ENCODE peak calls at places on chromosomes 5 and 9, in nine cellular contexts. E is transverse colon, C is breast epithelium, K is ovary, V is esophagus muscularis mucosa, O is H54, A is prostate gland, R is heart left ventricle, D is H1. S is an unnamed sample.

GRCh38 chr9:86072393-86073016 is 26.9 kb downstream of the GOLM1 start:
- DNase-seq in E (no peak), C (no peak), K (no peak), V (no peak), O (no peak), A (no peak), R (no peak), D (no peak), S (no peak)

GRCh38 chr5:1122511-1123284 is 10.8 kb upstream of the SLC12A7 start:
- DNase-seq in E (no peak), C (no peak), K (no peak), V (no peak), O (no peak), A (no peak), R (no peak), D (no peak), S (no peak)

GRCh38 chr5:80204808-80205614 is 50.8 kb downstream of the SERINC5 start:
- DNase-seq in E (no peak), C (no peak), K (no peak), V (no peak), O (no peak), A (no peak), R (no peak), D (no peak), S (no peak)

GRCh38 chr9:119289740-119290139 is 79.5 kb downstream of the BRINP1 start:
- DNase-seq in E (peak), C (peak), K (no peak), V (no peak), O (peak), A (peak), R (no peak), D (no peak), S (peak)

GRCh38 chr9:126474786-126475485 is 138.8 kb upstream of the LMX1B start:
- DNase-seq in E (no peak), C (no peak), K (no peak), V (no peak), O (peak), A (no peak), R (no peak), D (no peak), S (no peak)

GRCh38 chr9:93133641-93134017 is 422 bp downstream of the NINJ1 start:
- DNase-seq in E (peak), C (peak), K (no peak), V (peak), O (peak), A (peak), R (peak), D (no peak), S (peak)

GRCh38 chr5:21807953-21808352 is 1045.2 kb downstream of the CDH12 start:
- DNase-seq in E (no peak), C (no peak), K (no peak), V (no peak), O (no peak), A (no peak), R (no peak), D (no peak), S (no peak)

GRCh38 chr9:83220737-83221136 is 157.8 kb upstream of the RASEF start:
- DNase-seq in E (no peak), C (no peak), K (no peak), V (no peak), O (peak), A (no peak), R (no peak), D (no peak), S (no peak)

GRCh38 chr5:155004138-155004744 is 9.3 kb upstream of the KIF4B start:
- DNase-seq in E (peak), C (no peak), K (no peak), V (no peak), O (no peak), A (no peak), R (no peak), D (no peak), S (no peak)

GRCh38 chr9:98538203-98538602 is 170.5 kb downstream of the GABBR2 start:
- DNase-seq in E (no peak), C (no peak), K (no peak), V (peak), O (no peak), A (no peak), R (no peak), D (no peak), S (no peak)

GRCh38 chr5:113253037-113253436 is 181.8 kb downstream of the TSSK1B start:
- DNase-seq in E (peak), C (no peak), K (no peak), V (no peak), O (no peak), A (no peak), R (no peak), D (no peak), S (no peak)

GRCh38 chr5:95392593-95393182 is 1.5 kb downstream of the FAM81B start:
- DNase-seq in E (no peak), C (no peak), K (no peak), V (no peak), O (no peak), A (peak), R (no peak), D (no peak), S (no peak)

GRCh38 chr5:164207646-164208045 is 702.2 kb downstream of the MAT2B start:
- DNase-seq in E (no peak), C (no peak), K (no peak), V (no peak), O (no peak), A (no peak), R (no peak), D (no peak), S (no peak)

GRCh38 chr9:124267271-124267807 is 9.6 kb downstream of the NEK6 start:
- DNase-seq in E (peak), C (peak), K (no peak), V (no peak), O (peak), A (peak), R (no peak), D (no peak), S (peak)

GRCh38 chr9:69637193-69637592 is 35.0 kb downstream of the APBA1 start:
- DNase-seq in E (no peak), C (no peak), K (no peak), V (no peak), O (no peak), A (no peak), R (no peak), D (no peak), S (no peak)

GRCh38 chr5:125274938-125275759 is 528.7 kb upstream of the ZNF608 start:
- DNase-seq in E (no peak), C (no peak), K (no peak), V (no peak), O (no peak), A (no peak), R (no peak), D (no peak), S (no peak)

GRCh38 chr9:133362359-133363044 is 6.2 kb downstream of the SURF2 start:
- DNase-seq in E (no peak), C (no peak), K (no peak), V (no peak), O (no peak), A (no peak), R (no peak), D (no peak), S (no peak)

GRCh38 chr9:133361507-133362092 is 5.2 kb downstream of the SURF2 start:
- DNase-seq in E (no peak), C (no peak), K (no peak), V (no peak), O (no peak), A (no peak), R (no peak), D (no peak), S (no peak)

GRCh38 chr9:133360400-133361393 is 4.3 kb downstream of the SURF2 start:
- DNase-seq in E (no peak), C (no peak), K (no peak), V (no peak), O (no peak), A (no peak), R (no peak), D (no peak), S (no peak)

GRCh38 chr9:133357656-133358055 is 1.3 kb downstream of the SURF2 start:
- DNase-seq in E (no peak), C (no peak), K (no peak), V (no peak), O (no peak), A (no peak), R (no peak), D (no peak), S (no peak)

DNA sequence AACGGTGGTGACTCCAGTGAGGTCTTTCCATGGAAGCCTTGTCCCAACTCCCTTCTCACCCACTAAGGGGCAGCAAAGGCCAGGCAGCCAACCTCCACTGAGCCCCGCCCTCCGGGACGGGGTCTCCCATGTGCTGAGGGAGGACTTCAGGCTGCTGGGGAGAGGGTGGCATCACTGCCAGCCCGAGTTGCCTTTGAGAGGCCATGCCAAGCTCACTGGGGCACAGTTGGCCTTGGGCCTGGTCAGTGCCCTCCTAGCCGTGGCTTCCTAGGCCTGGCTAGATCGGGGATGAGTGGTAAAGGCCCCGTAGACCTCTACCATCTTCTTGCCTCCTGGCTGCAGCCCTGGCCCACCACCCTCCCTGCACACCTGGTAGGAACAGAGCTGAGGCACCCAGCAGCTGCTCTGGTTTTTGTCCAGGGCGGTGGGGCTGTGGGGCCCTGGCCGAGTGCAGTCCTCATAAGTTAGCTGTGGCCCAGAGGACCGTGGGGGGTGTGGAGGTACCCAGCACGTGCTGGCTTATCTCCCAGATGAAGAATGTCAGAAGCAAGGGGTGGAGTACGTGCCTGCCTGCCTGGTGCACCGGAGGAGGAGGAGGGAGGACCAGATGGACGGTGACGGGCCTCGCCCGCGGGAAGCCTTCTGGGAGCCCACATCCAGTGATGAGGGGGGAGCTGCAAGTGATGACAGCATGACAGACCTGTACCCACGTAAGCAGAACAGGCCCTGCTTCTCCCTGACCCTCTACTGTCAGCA is 3.2 kb downstream of the SURF2 start:
- DNase-seq in E (no peak), C (no peak), K (no peak), V (no peak), O (no peak), A (no peak), R (no peak), D (no peak), S (no peak)
- TF ChIP-seq POLR2A in E (no peak), C (no peak), K (no peak), V (no peak), O (no peak), A (no peak), R (no peak), D (no peak), S (no peak)

GRCh38 chr9:136455043-136456002 is 15.7 kb upstream of the INPP5E start:
- DNase-seq in E (no peak), C (no peak), K (no peak), V (no peak), O (no peak), A (no peak), R (no peak), D (no peak), S (no peak)
- TF ChIP-seq POLR2A in E (no peak), C (no peak), K (no peak), V (no peak), O (no peak), A (no peak), R (no peak), D (no peak), S (no peak)

GRCh38 chr5:152464048-152464447 is 59.0 kb upstream of the NMUR2 start:
- DNase-seq in E (no peak), C (no peak), K (no peak), V (no peak), O (no peak), A (no peak), R (no peak), D (no peak), S (no peak)
- TF ChIP-seq POLR2A in E (no peak), C (no peak), K (no peak), V (no peak), O (no peak), A (no peak), R (no peak), D (no peak), S (no peak)

GRCh38 chr5:178537467-178538381 is 52.5 kb downstream of the COL23A1 start:
- DNase-seq in E (no peak), C (no peak), K (no peak), V (no peak), O (no peak), A (no peak), R (no peak), D (no peak), S (no peak)
- TF ChIP-seq POLR2A in E (no peak), C (no peak), K (no peak), V (no peak), O (no peak), A (no peak), R (no peak), D (no peak), S (no peak)

GRCh38 chr5:39074009-39074886 is at the start of gene RICTOR:
- DNase-seq in E (peak), C (peak), K (peak), V (peak), O (peak), A (peak), R (peak), D (peak), S (peak)
- TF ChIP-seq POLR2A in E (peak), C (no peak), K (peak), V (peak), O (peak), A (peak), R (peak), D (peak), S (no peak)

DNA sequence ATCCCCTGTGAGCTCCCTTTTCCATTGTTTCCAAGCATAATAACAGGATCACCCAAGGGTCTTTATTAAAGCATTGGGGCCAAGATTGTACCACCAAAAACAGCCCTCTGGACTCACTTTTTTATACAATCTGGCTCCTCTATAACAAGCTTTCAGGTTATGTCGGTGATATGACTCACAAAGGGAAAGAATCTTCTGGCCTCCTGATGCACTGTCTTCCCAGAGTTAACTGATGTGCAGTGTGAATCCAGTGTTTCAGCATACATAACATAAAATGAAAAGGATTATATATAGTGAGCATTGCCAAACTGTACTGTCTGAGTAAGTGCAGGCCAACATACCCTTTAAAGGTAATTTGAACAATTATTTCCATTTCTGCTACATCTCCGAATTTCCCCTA is 33.9 kb upstream of the MAN2A1 start:
- DNase-seq in E (no peak), C (no peak), K (no peak), V (no peak), O (no peak), A (no peak), R (no peak), D (no peak), S (no peak)
- TF ChIP-seq POLR2A in E (no peak), C (no peak), K (no peak), V (no peak), O (no peak), A (no peak), R (no peak), D (no peak), S (no peak)

GRCh38 chr5:93621340-93621872 is 38.4 kb downstream of the NR2F1 start:
- DNase-seq in E (peak), C (peak), K (peak), V (peak), O (peak), A (peak), R (peak), D (no peak), S (peak)
- TF ChIP-seq POLR2A in E (no peak), C (peak), K (peak), V (no peak), O (peak), A (no peak), R (no peak), D (no peak), S (no peak)

GRCh38 chr5:179023528-179024189 is at the start of gene ZNF879:
- DNase-seq in E (peak), C (peak), K (peak), V (peak), O (no peak), A (peak), R (peak), D (peak), S (peak)
- TF ChIP-seq POLR2A in E (no peak), C (no peak), K (peak), V (no peak), O (no peak), A (peak), R (peak), D (no peak), S (no peak)

DNA sequence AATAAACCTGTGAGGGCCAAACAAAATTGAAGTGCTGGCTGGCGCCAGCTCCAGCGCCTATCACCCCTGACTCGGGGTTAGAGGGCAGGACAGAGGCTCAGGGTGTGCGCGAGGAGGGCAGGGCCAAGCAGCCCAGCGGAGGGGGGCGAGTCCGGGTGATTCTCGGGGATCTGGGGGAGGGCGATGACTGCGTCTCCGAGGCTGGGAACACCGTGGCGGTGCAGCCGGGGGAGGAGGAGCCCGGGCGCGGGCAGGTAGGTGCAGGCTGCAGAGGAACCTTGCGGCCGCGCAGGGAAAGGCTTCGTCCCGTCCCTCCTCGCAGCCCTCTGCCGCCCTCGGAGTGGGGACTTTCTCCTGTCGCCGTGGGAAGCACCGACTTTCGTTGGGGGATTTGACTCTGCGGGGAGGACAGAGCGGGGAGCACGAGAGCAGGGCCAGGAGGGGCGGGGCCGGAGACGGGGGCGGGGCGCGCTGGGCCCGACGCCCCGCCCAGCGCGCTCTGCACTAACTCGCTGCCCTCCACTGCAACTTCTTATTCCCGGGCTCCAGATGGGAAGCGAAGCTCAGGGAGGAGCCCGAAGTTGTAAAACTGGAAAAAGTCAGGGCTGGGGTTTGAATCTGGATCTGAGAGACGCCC is 5.3 kb downstream of the RGS14 start:
- DNase-seq in E (peak), C (peak), K (peak), V (no peak), O (no peak), A (peak), R (peak), D (no peak), S (no peak)
- TF ChIP-seq POLR2A in E (no peak), C (no peak), K (no peak), V (no peak), O (no peak), A (peak), R (no peak), D (no peak), S (no peak)

DNA sequence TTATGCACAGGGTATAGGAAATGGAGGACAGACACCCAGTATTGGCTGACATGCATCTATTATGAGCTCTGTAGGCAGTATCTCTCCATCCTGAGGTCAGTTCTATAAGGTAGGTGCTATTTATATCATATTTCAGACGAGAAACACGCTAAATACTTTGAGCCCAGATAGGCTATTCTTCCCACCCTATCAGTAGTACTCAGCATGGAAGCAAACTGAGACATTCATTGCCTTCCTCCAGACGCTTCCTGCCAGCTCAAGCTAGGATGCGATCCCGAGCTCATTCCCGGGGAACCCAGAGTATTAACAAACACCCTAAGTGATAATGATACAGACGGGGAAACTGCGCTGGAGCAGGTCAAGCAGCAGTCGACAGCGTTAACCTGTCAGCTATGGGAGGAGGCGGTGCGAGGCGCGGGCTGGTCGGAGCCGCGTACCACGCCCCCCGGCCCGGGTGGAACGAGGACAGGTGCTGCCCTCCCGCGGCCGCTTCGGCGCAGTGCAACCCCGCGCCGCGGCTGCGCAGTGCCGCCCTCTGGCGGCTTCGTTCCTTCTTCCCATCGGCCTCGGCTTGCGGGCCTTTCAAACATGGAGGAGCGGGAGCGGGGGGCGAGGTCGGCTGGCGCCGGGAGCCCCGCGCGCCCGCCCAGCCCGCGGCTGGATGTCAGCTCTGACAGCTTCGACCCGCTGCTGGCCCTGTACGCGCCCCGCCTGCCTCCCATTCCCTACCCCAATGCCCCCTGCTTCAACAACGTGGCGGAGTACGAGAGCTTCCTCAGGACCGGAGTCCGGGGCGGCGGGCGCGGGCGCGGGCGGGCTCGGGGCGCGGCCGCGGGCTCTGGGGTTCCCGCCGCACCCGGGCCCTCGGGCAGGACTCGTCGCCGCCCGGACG is at the start of gene LSM11:
- DNase-seq in E (peak), C (peak), K (peak), V (peak), O (peak), A (peak), R (peak), D (peak), S (peak)
- TF ChIP-seq POLR2A in E (peak), C (no peak), K (no peak), V (no peak), O (peak), A (peak), R (peak), D (no peak), S (no peak)